ENCODE peak calls at places on chromosomes 16 and 17, in ten cellular contexts. U, V, F, X, D, Z, I, R, N and C are unnamed samples. For H3K4me1, the result is how much of the 10 kb centered on the place peaks cover.

GRCh38 chr16:23595246-23595950 is 718 bp downstream of the NDUFAB1 start:
- DNase-seq in Z (no peak), I (no peak), R (no peak), N (no peak), F (no peak), V (no peak), U (peak), X (no peak), D (no peak), C (no peak)

GRCh38 chr17:2776589-2777241 is 19.5 kb upstream of the RAP1GAP2 start:
- DNase-seq in Z (no peak), R (no peak), V (no peak), X (no peak), U (peak), D (no peak), F (no peak), N (no peak), I (no peak), C (no peak)

GRCh38 chr16:57601801-57602478 is 26.5 kb upstream of the ADGRG1 start:
- DNase-seq in D (peak), V (no peak), F (peak), R (no peak), U (no peak), X (no peak), I (no peak), N (no peak), Z (no peak), C (no peak)

GRCh38 chr17:73230088-73230487 is 31.6 kb downstream of the CPSF4L start:
- DNase-seq in F (no peak), N (no peak), D (no peak), X (no peak), V (no peak), Z (no peak), R (no peak), I (no peak), U (no peak), C (no peak)

GRCh38 chr17:65434878-65435277 is 126.6 kb downstream of the AXIN2 start:
- DNase-seq in R (no peak), V (no peak), X (no peak), Z (no peak), N (no peak), U (no peak), D (no peak), F (no peak), I (no peak), C (no peak)

GRCh38 chr16:67013823-67014640 is 14.9 kb upstream of the CBFB start:
- DNase-seq in I (no peak), N (peak), F (no peak), R (peak), V (peak), U (peak), D (peak), Z (peak), X (peak), C (peak)

GRCh38 chr17:63997341-63998048 is 656 bp upstream of the PRR29 start:
- DNase-seq in I (no peak), X (no peak), R (no peak), V (no peak), F (no peak), U (peak), D (no peak), Z (no peak), N (no peak), C (no peak)

GRCh38 chr16:77064037-77064436 is 127.0 kb upstream of the MON1B start:
- DNase-seq in R (no peak), I (no peak), F (no peak), N (no peak), Z (no peak), D (no peak), X (no peak), U (no peak), V (no peak), C (no peak)

GRCh38 chr17:15351925-15352324 is 10.5 kb upstream of the TEKT3 start:
- DNase-seq in N (no peak), U (no peak), F (no peak), Z (no peak), D (no peak), V (peak), R (no peak), X (peak), I (peak), C (no peak)

GRCh38 chr17:29504711-29505110 is 62.1 kb downstream of the ABHD15 start:
- DNase-seq in X (peak), V (no peak), F (no peak), N (no peak), R (no peak), U (no peak), I (no peak), D (no peak), Z (no peak), C (no peak)

GRCh38 chr17:3959295-3959899 is 4.8 kb downstream of the ATP2A3 start:
- DNase-seq in N (peak), I (no peak), U (no peak), D (no peak), X (peak), F (no peak), R (peak), Z (no peak), V (peak), C (no peak)
- H3K4me1 ChIP-seq in N (half or more), I (under half), U (under half), D (under half), X (under half), F (under half), R (under half), Z (under half), V (under half), C (half or more)

DNA sequence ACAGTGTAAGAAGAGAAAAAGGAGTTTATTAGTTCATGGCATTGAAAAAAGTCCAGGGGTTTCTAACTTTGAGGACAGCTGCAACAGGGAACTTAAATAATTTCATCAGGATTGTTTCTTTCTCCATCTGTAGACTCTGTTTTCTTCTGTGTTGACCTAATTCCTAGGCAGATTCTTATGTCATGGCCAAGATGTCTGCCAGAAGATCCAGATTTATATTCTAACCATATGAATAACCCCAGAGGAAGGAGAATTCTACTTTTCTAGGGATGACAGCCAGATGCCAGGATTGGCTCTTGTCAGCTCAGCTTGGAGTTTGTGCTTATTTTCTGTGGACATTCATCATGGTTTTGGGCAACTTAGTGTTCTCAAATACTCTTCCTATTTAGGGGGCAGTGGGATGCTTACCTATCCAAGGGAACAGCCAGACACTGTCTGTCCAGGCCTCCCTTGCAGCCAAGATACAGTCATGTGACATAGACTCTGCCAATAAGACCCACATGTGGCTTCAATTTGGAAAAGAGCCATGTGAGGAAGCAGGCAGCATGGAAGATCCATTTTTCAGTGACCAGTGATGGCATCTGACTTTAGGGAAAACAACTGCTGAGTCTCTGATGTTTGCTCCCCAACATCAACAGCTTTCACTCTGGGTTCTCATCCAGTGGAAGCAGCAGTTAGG is 18.2 kb downstream of the PCTP start:
- DNase-seq in F (no peak), N (no peak), D (no peak), U (no peak), R (no peak), Z (no peak), V (no peak), I (no peak), X (peak), C (no peak)
- H3K4me1 ChIP-seq in F (under half), N (under half), D (under half), U (under half), R (under half), Z (under half), V (under half), I (under half), X (under half), C (under half)

GRCh38 chr17:40436631-40437030 is 6.6 kb upstream of the IGFBP4 start:
- DNase-seq in F (no peak), U (no peak), Z (no peak), I (no peak), X (no peak), N (no peak), R (no peak), D (no peak), V (no peak), C (no peak)
- H3K4me1 ChIP-seq in F (under half), U (under half), Z (under half), I (under half), X (under half), N (under half), R (under half), D (under half), V (under half), C (under half)

DNA sequence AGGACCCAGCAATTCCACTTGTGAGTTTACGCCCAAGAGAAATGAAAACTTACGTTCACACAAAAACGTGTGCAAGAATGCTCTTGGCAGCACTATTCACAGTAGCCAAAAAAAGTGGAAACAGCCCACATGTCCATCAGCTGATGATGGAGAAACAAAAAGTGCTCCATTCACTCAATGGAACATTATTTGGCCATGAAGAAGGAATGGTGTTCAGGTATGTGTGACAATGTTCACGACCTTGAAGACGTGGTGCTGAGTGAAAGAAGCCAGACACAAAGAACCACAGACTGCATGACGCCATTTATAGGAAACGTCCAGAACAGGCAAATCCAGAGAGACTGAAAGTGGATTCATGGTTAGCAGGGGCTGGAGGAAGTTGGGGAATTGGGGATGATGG is 84.9 kb downstream of the ZDHHC7 start:
- DNase-seq in X (no peak), I (no peak), R (no peak), F (no peak), Z (no peak), N (no peak), U (peak), D (no peak), V (no peak), C (no peak)
- H3K4me1 ChIP-seq in X (under half), I (under half), R (under half), F (under half), Z (under half), N (half or more), U (under half), D (under half), V (under half), C (under half)

DNA sequence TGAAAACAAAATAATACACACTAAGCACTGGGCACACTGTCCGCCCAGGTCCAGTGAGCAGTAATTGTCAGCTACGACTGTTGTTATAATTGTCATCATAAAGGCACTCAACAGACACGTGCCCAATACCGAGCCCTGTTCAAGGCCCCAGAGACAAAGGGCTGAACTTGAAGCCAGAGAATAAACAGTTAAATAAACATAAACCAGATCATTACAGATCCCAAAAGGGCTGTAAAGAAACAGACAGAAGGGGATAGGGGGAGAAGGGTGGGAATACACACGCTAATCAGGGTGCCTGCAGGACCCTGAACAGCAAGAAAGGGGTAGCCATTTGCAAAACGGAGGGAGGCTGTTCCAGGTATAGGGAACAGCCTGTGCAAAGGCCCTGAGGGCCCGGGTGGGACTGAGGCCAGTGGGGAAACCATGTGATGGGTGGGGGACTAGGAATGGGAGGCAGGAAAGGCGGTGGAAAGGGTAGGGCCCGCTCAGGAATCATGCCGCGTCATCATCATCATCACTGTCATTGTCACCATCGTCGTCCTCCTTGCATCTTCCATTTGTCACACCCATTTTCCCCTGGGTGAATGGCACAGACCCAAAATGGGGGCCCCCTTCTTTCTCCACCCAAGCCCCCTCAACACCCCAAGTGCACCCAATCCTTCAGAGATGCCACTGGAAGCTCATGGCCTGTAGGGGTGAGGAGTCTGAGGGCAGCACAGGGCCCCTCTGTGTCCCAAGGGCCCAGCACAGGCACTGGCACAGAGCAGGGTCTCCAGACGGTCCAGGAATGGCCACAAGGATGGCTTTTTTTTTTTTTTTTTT is 6.3 kb downstream of the CARHSP1 start:
- DNase-seq in X (no peak), N (no peak), R (no peak), I (no peak), Z (no peak), V (peak), F (no peak), U (no peak), D (no peak), C (no peak)
- H3K4me1 ChIP-seq in X (under half), N (half or more), R (half or more), I (under half), Z (under half), V (under half), F (under half), U (under half), D (under half), C (under half)

DNA sequence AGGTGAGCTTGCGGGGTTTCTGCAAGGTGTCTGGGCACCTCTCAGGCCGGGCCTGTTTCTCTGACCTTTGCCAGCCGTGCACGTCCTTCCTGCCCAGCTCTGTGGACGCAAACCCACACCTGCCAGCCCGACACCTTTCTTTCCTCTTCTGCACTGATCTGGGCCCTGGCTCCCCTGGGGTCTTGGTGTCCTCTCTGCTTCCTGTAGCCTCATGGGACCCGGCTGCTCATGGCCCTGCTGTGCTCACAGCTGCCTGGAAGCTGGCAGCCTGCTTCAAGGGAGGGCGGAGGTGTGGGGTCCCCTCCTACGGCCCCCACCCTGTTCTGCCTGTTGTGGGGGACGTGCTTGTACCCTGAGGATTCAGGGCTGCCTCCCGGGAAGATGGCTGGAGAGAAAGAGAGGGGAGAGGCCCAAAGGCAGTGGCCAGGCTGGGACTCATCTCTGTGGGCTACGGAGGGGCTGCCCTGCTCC is 342.4 kb downstream of the SEC14L1 start:
- DNase-seq in U (no peak), D (no peak), F (no peak), I (no peak), V (no peak), R (no peak), N (no peak), X (no peak), Z (no peak), C (no peak)
- H3K4me1 ChIP-seq in U (under half), D (under half), F (under half), I (under half), V (under half), R (under half), N (under half), X (under half), Z (under half), C (under half)